ENCODE peak calls at places on chromosomes 11 and 22, in four cellular contexts. One of them, this sample, is unnamed.

GRCh38 chr11:17486666-17487065 is 10.0 kb upstream of the ABCC8 start:
- DNase-seq in HepG2: peak
- DNase-seq in HCT116: no peak
- DNase-seq in K562: no peak
- DNase-seq in this sample: no peak

GRCh38 chr22:27634043-27634442 is 167.5 kb downstream of the MN1 start:
- DNase-seq in HepG2: no peak
- DNase-seq in HCT116: no peak
- DNase-seq in K562: no peak
- DNase-seq in this sample: no peak

GRCh38 chr11:61756452-61757212 is 4.2 kb downstream of the MYRF start:
- DNase-seq in HepG2: peak
- DNase-seq in HCT116: peak
- DNase-seq in K562: peak
- DNase-seq in this sample: peak

GRCh38 chr11:45935349-45936064 is 13.1 kb downstream of the LARGE2 start:
- DNase-seq in HepG2: no peak
- DNase-seq in HCT116: no peak
- DNase-seq in K562: no peak
- DNase-seq in this sample: no peak

GRCh38 chr11:77249427-77249826 is 52.1 kb downstream of the GDPD4 start:
- DNase-seq in HepG2: no peak
- DNase-seq in HCT116: peak
- DNase-seq in K562: no peak
- DNase-seq in this sample: peak

GRCh38 chr22:48803993-48804810 is 1023.5 kb downstream of the BRD1 start:
- DNase-seq in HepG2: no peak
- DNase-seq in HCT116: no peak
- DNase-seq in K562: no peak
- DNase-seq in this sample: no peak

GRCh38 chr11:58788355-58789023 is 56.0 kb downstream of the GLYATL2 start:
- DNase-seq in HepG2: peak
- DNase-seq in HCT116: peak
- DNase-seq in K562: peak
- DNase-seq in this sample: peak

GRCh38 chr11:66983275-66983924 is 8.3 kb downstream of the C11orf86 start:
- DNase-seq in HepG2: no peak
- DNase-seq in HCT116: no peak
- DNase-seq in K562: no peak
- DNase-seq in this sample: no peak

GRCh38 chr11:126716456-126717083 is 284.0 kb downstream of the KIRREL3 start:
- DNase-seq in HepG2: peak
- DNase-seq in HCT116: peak
- DNase-seq in K562: peak
- DNase-seq in this sample: no peak

GRCh38 chr11:44893250-44894216 is 57.1 kb downstream of the TP53I11 start:
- DNase-seq in HepG2: no peak
- DNase-seq in HCT116: no peak
- DNase-seq in K562: no peak
- DNase-seq in this sample: no peak

GRCh38 chr11:36399236-36399635 is 103.1 kb downstream of the PRR5L start:
- DNase-seq in HepG2: no peak
- DNase-seq in HCT116: no peak
- DNase-seq in K562: no peak
- DNase-seq in this sample: no peak

GRCh38 chr11:72588656-72589410 is 85.4 kb downstream of the PDE2A start:
- DNase-seq in HepG2: no peak
- DNase-seq in HCT116: no peak
- DNase-seq in K562: no peak
- DNase-seq in this sample: no peak

GRCh38 chr11:108786281-108786990 is 121.6 kb downstream of the DDX10 start:
- DNase-seq in HepG2: no peak
- DNase-seq in HCT116: no peak
- DNase-seq in K562: no peak
- DNase-seq in this sample: no peak

GRCh38 chr11:57588038-57588710 is 9.3 kb upstream of the SERPING1 start:
- DNase-seq in HepG2: no peak
- DNase-seq in HCT116: no peak
- DNase-seq in K562: no peak
- DNase-seq in this sample: no peak

GRCh38 chr11:62433553-62434301 is 14.9 kb downstream of the SCGB1A1 start:
- DNase-seq in HepG2: no peak
- DNase-seq in HCT116: no peak
- DNase-seq in K562: no peak
- DNase-seq in this sample: peak

GRCh38 chr11:130598433-130598832 is 150.0 kb downstream of the ADAMTS15 start:
- DNase-seq in HepG2: no peak
- DNase-seq in HCT116: no peak
- DNase-seq in K562: no peak
- DNase-seq in this sample: no peak

GRCh38 chr11:96293583-96293982 is 49.4 kb downstream of the MAML2 start:
- DNase-seq in HepG2: no peak
- DNase-seq in HCT116: no peak
- DNase-seq in K562: no peak
- DNase-seq in this sample: peak

GRCh38 chr11:117750916-117751773 is 45.9 kb downstream of the DSCAML1 start:
- DNase-seq in HepG2: no peak
- DNase-seq in HCT116: no peak
- DNase-seq in K562: no peak
- DNase-seq in this sample: no peak

GRCh38 chr11:71370895-71371673 is 77.1 kb downstream of the DHCR7 start:
- DNase-seq in HepG2: no peak
- DNase-seq in HCT116: no peak
- DNase-seq in K562: no peak
- DNase-seq in this sample: no peak

GRCh38 chr11:10973416-10973815 is 115.6 kb upstream of the ZBED5 start:
- DNase-seq in HepG2: no peak
- DNase-seq in HCT116: no peak
- DNase-seq in K562: no peak
- DNase-seq in this sample: no peak

GRCh38 chr11:69841859-69842698 is 22.9 kb upstream of the FGF3 start:
- DNase-seq in HepG2: no peak
- DNase-seq in HCT116: peak
- DNase-seq in K562: peak
- DNase-seq in this sample: no peak

GRCh38 chr11:20000393-20001134 is 159.7 kb downstream of the DBX1 start:
- DNase-seq in HepG2: peak
- DNase-seq in HCT116: no peak
- DNase-seq in K562: no peak
- DNase-seq in this sample: no peak

GRCh38 chr11:33867566-33867965 is 24.3 kb downstream of the LMO2 start:
- DNase-seq in HepG2: no peak
- DNase-seq in HCT116: no peak
- DNase-seq in K562: no peak
- DNase-seq in this sample: no peak

GRCh38 chr11:33868646-33869461 is 23.0 kb downstream of the LMO2 start:
- DNase-seq in HepG2: no peak
- DNase-seq in HCT116: no peak
- DNase-seq in K562: no peak
- DNase-seq in this sample: no peak

GRCh38 chr11:33867996-33868645 is 23.8 kb downstream of the LMO2 start:
- DNase-seq in HepG2: no peak
- DNase-seq in HCT116: no peak
- DNase-seq in K562: no peak
- DNase-seq in this sample: peak

GRCh38 chr11:33874910-33875490 is 16.9 kb downstream of the LMO2 start:
- DNase-seq in HepG2: no peak
- DNase-seq in HCT116: no peak
- DNase-seq in K562: no peak
- DNase-seq in this sample: no peak

GRCh38 chr11:33869511-33870422 is 22.1 kb downstream of the LMO2 start:
- DNase-seq in HepG2: no peak
- DNase-seq in HCT116: no peak
- DNase-seq in K562: peak
- DNase-seq in this sample: peak
- TF ChIP-seq EZH2 in HepG2: no peak
- TF ChIP-seq EZH2 in HCT116: no peak
- TF ChIP-seq EZH2 in K562: no peak
- TF ChIP-seq EZH2 in this sample: no peak

GRCh38 chr11:65526744-65527143 is 1.9 kb downstream of the SCYL1 start:
- DNase-seq in HepG2: no peak
- DNase-seq in HCT116: no peak
- DNase-seq in K562: no peak
- DNase-seq in this sample: no peak

GRCh38 chr11:65525659-65526480 is 987 bp downstream of the SCYL1 start:
- DNase-seq in HepG2: no peak
- DNase-seq in HCT116: no peak
- DNase-seq in K562: no peak
- DNase-seq in this sample: no peak

GRCh38 chr11:65524010-65524746 is 705 bp upstream of the SCYL1 start:
- DNase-seq in HepG2: no peak
- DNase-seq in HCT116: no peak
- DNase-seq in K562: no peak
- DNase-seq in this sample: peak

GRCh38 chr11:65522640-65523322 is 2.1 kb upstream of the SCYL1 start:
- DNase-seq in HepG2: no peak
- DNase-seq in HCT116: no peak
- DNase-seq in K562: no peak
- DNase-seq in this sample: no peak

GRCh38 chr11:65524747-65525658 is at the start of gene SCYL1:
- DNase-seq in HepG2: no peak
- DNase-seq in HCT116: no peak
- DNase-seq in K562: peak
- DNase-seq in this sample: peak
- TF ChIP-seq POLR2AphosphoS5 in HepG2: no peak
- TF ChIP-seq POLR2AphosphoS5 in HCT116: peak
- TF ChIP-seq POLR2AphosphoS5 in K562: peak
- TF ChIP-seq POLR2AphosphoS5 in this sample: peak

DNA sequence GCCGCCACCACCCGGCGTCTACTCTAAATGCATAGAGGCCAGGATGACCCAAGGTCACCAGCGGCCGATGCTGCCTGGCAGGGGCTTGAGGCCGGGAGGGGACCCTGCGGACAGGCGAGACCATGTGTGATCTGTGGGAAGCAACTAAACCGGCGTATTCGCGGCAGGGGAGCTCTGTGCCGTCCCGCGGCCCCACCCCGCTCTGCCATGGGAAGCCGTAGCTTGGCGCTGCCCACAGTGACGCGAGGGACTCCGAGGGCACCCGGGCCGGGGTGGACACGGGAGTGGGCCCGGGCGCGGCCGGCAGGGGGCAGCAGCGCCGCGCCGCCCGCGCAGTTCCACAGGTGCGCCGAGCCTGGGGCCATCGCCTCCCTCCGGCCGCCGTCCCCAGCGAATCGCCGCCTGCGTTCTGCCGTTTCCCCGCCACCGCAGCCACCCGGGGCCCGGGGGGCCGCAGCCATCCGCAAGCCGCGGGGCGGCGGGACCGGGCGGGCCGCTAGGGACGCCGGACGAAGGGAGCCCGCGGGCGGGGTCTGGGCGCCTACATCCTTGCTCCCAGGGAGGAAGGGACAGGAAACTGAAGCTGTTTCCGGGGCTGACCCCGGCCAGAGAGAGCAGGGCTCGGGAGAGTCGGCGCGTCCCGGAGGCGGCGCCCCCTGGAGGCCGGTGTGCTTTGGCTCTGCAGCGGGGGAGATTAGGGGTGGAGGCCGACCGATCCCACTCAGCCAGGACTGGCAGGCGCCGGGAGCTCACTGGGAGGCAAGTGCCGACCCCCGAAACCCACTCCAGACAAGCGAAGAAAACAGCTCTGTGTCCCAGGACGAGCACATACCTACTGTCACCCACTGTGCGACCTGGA is 12.5 kb upstream of the HDHD5 start:
- DNase-seq in HepG2: peak
- DNase-seq in HCT116: peak
- DNase-seq in K562: peak
- DNase-seq in this sample: peak
- TF ChIP-seq EZH2 in HepG2: no peak
- TF ChIP-seq EZH2 in HCT116: no peak
- TF ChIP-seq EZH2 in K562: no peak
- TF ChIP-seq EZH2 in this sample: no peak

GRCh38 chr22:42745118-42745517 is 24.4 kb upstream of the A4GALT start:
- DNase-seq in HepG2: no peak
- DNase-seq in HCT116: no peak
- DNase-seq in K562: no peak
- DNase-seq in this sample: peak
- TF ChIP-seq POLR2AphosphoS5 in HepG2: no peak
- TF ChIP-seq POLR2AphosphoS5 in HCT116: no peak
- TF ChIP-seq POLR2AphosphoS5 in K562: no peak
- TF ChIP-seq POLR2AphosphoS5 in this sample: no peak

DNA sequence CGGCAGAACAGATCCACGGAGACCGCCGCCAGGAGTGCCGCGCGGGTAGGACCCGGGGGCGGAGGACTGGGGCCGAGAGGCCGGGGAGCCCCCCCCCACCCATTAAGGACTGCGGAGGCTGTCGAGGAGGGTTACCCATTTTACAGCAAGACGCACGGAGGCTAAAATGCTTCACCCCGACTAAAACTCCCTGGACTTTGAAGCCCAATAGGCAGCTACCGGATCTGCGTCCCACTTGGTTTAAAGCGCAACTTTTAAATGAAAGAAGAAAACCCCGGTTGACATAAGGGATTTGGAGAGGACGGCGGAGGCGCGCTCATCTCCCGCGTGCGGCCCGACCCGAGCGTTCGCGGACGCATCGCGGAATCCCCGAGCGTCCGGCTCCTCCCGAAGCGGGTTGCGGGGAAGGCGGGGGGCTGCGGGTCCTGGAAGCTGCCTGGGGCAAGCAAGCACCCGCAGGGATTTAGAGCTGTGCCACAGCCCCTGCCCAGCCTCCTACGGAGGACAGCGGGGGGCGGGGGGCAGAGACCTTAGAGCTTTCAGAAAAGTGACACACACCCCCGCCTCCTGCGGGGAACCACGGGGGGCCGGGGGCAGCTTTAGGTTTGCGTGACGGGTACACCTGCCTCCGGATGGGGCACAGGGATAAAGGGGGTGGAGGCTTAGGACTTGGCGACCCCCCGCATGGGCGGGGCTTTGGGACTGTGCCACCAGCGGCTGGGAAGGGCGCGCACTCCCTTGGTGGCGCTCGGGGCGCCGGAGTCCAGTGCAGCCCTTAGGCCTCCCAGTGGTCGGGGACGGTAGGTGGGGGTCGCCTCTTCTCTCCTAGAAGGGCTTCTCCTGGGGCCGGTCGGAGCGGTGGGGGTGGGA is 761 bp upstream of the CELSR1 start:
- DNase-seq in HepG2: no peak
- DNase-seq in HCT116: no peak
- DNase-seq in K562: no peak
- DNase-seq in this sample: no peak
- TF ChIP-seq EZH2 in HepG2: peak
- TF ChIP-seq EZH2 in HCT116: no peak
- TF ChIP-seq EZH2 in K562: no peak
- TF ChIP-seq EZH2 in this sample: peak

This sample was measured in endothelial cell of umbilical vein.